ENCODE peak calls at places on chromosomes 4 and X, in four cellular contexts. J is nephron progenitor cell, L is endothelial cell, I is omental fat pad. G is an unnamed sample.

GRCh38 chrX:21905209-21905735 is 35.2 kb upstream of the SMS start:
- DNase-seq in J (no peak), I (no peak), L (no peak), G (no peak)

GRCh38 chr4:36288727-36289126 is 7.3 kb downstream of the DTHD1 start:
- DNase-seq in J (no peak), I (no peak), L (no peak), G (no peak)

GRCh38 chr4:8427761-8428287 is 12.7 kb downstream of the ACOX3 start:
- DNase-seq in I (no peak), L (no peak), J (no peak), G (no peak)

GRCh38 chrX:30635630-30636029 is 17.6 kb upstream of the GK start:
- DNase-seq in J (no peak), I (no peak), L (no peak), G (no peak)

GRCh38 chr4:106986486-106986885 is 49.6 kb downstream of the DKK2 start:
- DNase-seq in J (no peak), I (no peak), L (no peak), G (no peak)

GRCh38 chrX:76184276-76184675 is 11.4 kb downstream of the PBDC1 start:
- DNase-seq in I (no peak), J (no peak), L (no peak), G (no peak)

GRCh38 chr4:145487626-145488025 is 6.0 kb downstream of the SMAD1 start:
- DNase-seq in I (no peak), J (no peak), L (no peak), G (no peak)

GRCh38 chr4:145381163-145381562 is 100.5 kb upstream of the SMAD1 start:
- DNase-seq in L (no peak), I (no peak), J (no peak), G (no peak)

GRCh38 chrX:12690646-12691045 is 100.6 kb upstream of the PRPS2 start:
- DNase-seq in I (no peak), L (no peak), J (no peak), G (no peak)

GRCh38 chr4:184824776-184825393 is 883 bp downstream of the ACSL1 start:
- DNase-seq in L (no peak), J (no peak), I (no peak), G (no peak)

GRCh38 chr4:76434901-76435688 is at the start of gene SHROOM3:
- DNase-seq in J (no peak), L (no peak), I (no peak), G (no peak)

GRCh38 chr4:132344924-132345828 is 803.9 kb upstream of the PCDH10 start:
- DNase-seq in I (no peak), L (no peak), J (no peak), G (no peak)

GRCh38 chrX:83771664-83772063 is 89.3 kb upstream of the CYLC1 start:
- DNase-seq in L (peak), I (no peak), J (no peak), G (no peak)

GRCh38 chr4:2786152-2786671 is 6.7 kb upstream of the SH3BP2 start:
- DNase-seq in J (no peak), L (no peak), I (no peak), G (no peak)

GRCh38 chr4:26717332-26717731 is 133.4 kb downstream of the TBC1D19 start:
- DNase-seq in J (no peak), L (no peak), I (no peak), G (no peak)

GRCh38 chr4:84870398-84871163 is 95.9 kb downstream of the WDFY3 start:
- DNase-seq in L (peak), I (no peak), J (no peak), G (no peak)

GRCh38 chrX:133415276-133416105 is at the start of gene GPC4:
- DNase-seq in J (peak), L (peak), I (no peak), G (no peak)

GRCh38 chrX:78092296-78092695 is 11.8 kb upstream of the PGK1 start:
- DNase-seq in J (peak), L (peak), I (no peak), G (no peak)

GRCh38 chr4:76948441-76949292 is 885 bp upstream of the SEPTIN11 start:
- DNase-seq in L (peak), J (peak), I (no peak), G (no peak)

GRCh38 chr4:6419452-6420028 is 52.9 kb downstream of the PPP2R2C start:
- DNase-seq in I (no peak), L (no peak), J (no peak), G (no peak)

GRCh38 chr4:151957163-151957562 is 196.4 kb upstream of the GATB start:
- DNase-seq in I (no peak), J (peak), L (peak), G (no peak)

GRCh38 chr4:76716020-76716419 is 181.9 kb downstream of the SOWAHB start:
- DNase-seq in L (no peak), J (no peak), I (no peak), G (no peak)

GRCh38 chr4:41360214-41360910 is 103.6 kb downstream of the UCHL1 start:
- DNase-seq in J (peak), I (no peak), L (peak), G (no peak)

GRCh38 chr4:105022811-105023667 is 123.6 kb upstream of the TET2 start:
- DNase-seq in L (no peak), I (no peak), J (no peak), G (no peak)

GRCh38 chr4:56786955-56787354 is 34.5 kb downstream of the SPINK2 start:
- DNase-seq in J (peak), I (no peak), L (peak), G (no peak)

GRCh38 chr4:28073860-28074555 is 1213.4 kb downstream of the STIM2 start:
- DNase-seq in L (no peak), I (no peak), J (no peak), G (no peak)
- TF ChIP-seq CTCF in L (peak), I (no peak), J (peak), G (no peak)

GRCh38 chrX:15619053-15619772 is 18.5 kb upstream of the ACE2 start:
- DNase-seq in I (no peak), L (no peak), J (no peak), G (no peak)
- TF ChIP-seq CTCF in I (no peak), L (no peak), J (no peak), G (no peak)

GRCh38 chr4:67714955-67715354 is 14.0 kb upstream of the UBA6 start:
- DNase-seq in I (no peak), L (no peak), J (no peak), G (no peak)
- TF ChIP-seq CTCF in I (no peak), L (no peak), J (no peak), G (no peak)

GRCh38 chr4:82802906-82803305 is 4.3 kb upstream of the SCD5 start:
- DNase-seq in J (no peak), L (no peak), I (no peak), G (no peak)

GRCh38 chr4:82798168-82799005 is at the start of gene SCD5:
- DNase-seq in I (no peak), L (peak), J (peak), G (no peak)

GRCh38 chr4:82803746-82804145 is 5.2 kb upstream of the SCD5 start:
- DNase-seq in L (no peak), J (no peak), I (no peak), G (no peak)

GRCh38 chr4:82799006-82799881 is 648 bp upstream of the SCD5 start:
- DNase-seq in J (peak), I (no peak), L (no peak), G (no peak)

GRCh38 chr4:82801910-82802521 is 3.4 kb upstream of the SCD5 start:
- DNase-seq in J (no peak), I (no peak), L (no peak), G (no peak)
- TF ChIP-seq CTCF in J (no peak), I (no peak), L (no peak), G (no peak)

G was measured in esophagus squamous epithelium.